ENCODE peak calls at places on chromosomes 5 and 9, in nine cellular contexts. One of them, this sample, is unnamed.

GRCh38 chr5:78627175-78627574 is 21.4 kb downstream of the LHFPL2 start:
- DNase-seq in Right ventricle myocardium superior: no peak
- DNase-seq in amygdala: no peak
- DNase-seq in NCI-H345: no peak
- DNase-seq in GM20000: no peak
- DNase-seq in NCI-H774: no peak
- DNase-seq in activated T-helper 1 cell treated with anti-CD3 and anti-CD28 coated beads, Interleukin-2, amount 50 U/mL, for 16 hours: no peak
- DNase-seq in glomerular endothelial cell: no peak
- DNase-seq in GM12865: no peak
- DNase-seq in this sample: peak

GRCh38 chr5:17224858-17225436 is 7.5 kb downstream of the BASP1 start:
- DNase-seq in Right ventricle myocardium superior: no peak
- DNase-seq in amygdala: no peak
- DNase-seq in NCI-H345: no peak
- DNase-seq in GM20000: peak
- DNase-seq in NCI-H774: no peak
- DNase-seq in activated T-helper 1 cell treated with anti-CD3 and anti-CD28 coated beads, Interleukin-2, amount 50 U/mL, for 16 hours: no peak
- DNase-seq in glomerular endothelial cell: no peak
- DNase-seq in GM12865: peak
- DNase-seq in this sample: peak

GRCh38 chr5:59616413-59616812 is 277.1 kb downstream of the PDE4D start:
- DNase-seq in Right ventricle myocardium superior: no peak
- DNase-seq in amygdala: no peak
- DNase-seq in NCI-H345: no peak
- DNase-seq in GM20000: no peak
- DNase-seq in NCI-H774: no peak
- DNase-seq in activated T-helper 1 cell treated with anti-CD3 and anti-CD28 coated beads, Interleukin-2, amount 50 U/mL, for 16 hours: no peak
- DNase-seq in glomerular endothelial cell: no peak
- DNase-seq in GM12865: no peak
- DNase-seq in this sample: no peak

GRCh38 chr5:83608122-83608521 is 112.5 kb downstream of the HAPLN1 start:
- DNase-seq in Right ventricle myocardium superior: no peak
- DNase-seq in amygdala: peak
- DNase-seq in NCI-H345: peak
- DNase-seq in GM20000: peak
- DNase-seq in NCI-H774: peak
- DNase-seq in activated T-helper 1 cell treated with anti-CD3 and anti-CD28 coated beads, Interleukin-2, amount 50 U/mL, for 16 hours: no peak
- DNase-seq in glomerular endothelial cell: no peak
- DNase-seq in GM12865: peak
- DNase-seq in this sample: peak

GRCh38 chr9:127520941-127521918 is 69.9 kb downstream of the LRSAM1 start:
- DNase-seq in Right ventricle myocardium superior: no peak
- DNase-seq in amygdala: no peak
- DNase-seq in NCI-H345: no peak
- DNase-seq in GM20000: no peak
- DNase-seq in NCI-H774: no peak
- DNase-seq in activated T-helper 1 cell treated with anti-CD3 and anti-CD28 coated beads, Interleukin-2, amount 50 U/mL, for 16 hours: no peak
- DNase-seq in glomerular endothelial cell: peak
- DNase-seq in GM12865: no peak
- DNase-seq in this sample: peak

GRCh38 chr5:77679791-77680190 is 41.3 kb upstream of the OTP start:
- DNase-seq in Right ventricle myocardium superior: no peak
- DNase-seq in amygdala: no peak
- DNase-seq in NCI-H345: no peak
- DNase-seq in GM20000: no peak
- DNase-seq in NCI-H774: no peak
- DNase-seq in activated T-helper 1 cell treated with anti-CD3 and anti-CD28 coated beads, Interleukin-2, amount 50 U/mL, for 16 hours: no peak
- DNase-seq in glomerular endothelial cell: no peak
- DNase-seq in GM12865: no peak
- DNase-seq in this sample: peak

GRCh38 chr5:68383888-68384310 is 168.3 kb downstream of the PIK3R1 start:
- DNase-seq in Right ventricle myocardium superior: no peak
- DNase-seq in amygdala: no peak
- DNase-seq in NCI-H345: no peak
- DNase-seq in GM20000: no peak
- DNase-seq in NCI-H774: no peak
- DNase-seq in activated T-helper 1 cell treated with anti-CD3 and anti-CD28 coated beads, Interleukin-2, amount 50 U/mL, for 16 hours: no peak
- DNase-seq in glomerular endothelial cell: no peak
- DNase-seq in GM12865: no peak
- DNase-seq in this sample: no peak

GRCh38 chr5:156681276-156681675 is 168.8 kb upstream of the PPP1R2B start:
- DNase-seq in Right ventricle myocardium superior: no peak
- DNase-seq in amygdala: no peak
- DNase-seq in NCI-H345: no peak
- DNase-seq in GM20000: no peak
- DNase-seq in NCI-H774: no peak
- DNase-seq in activated T-helper 1 cell treated with anti-CD3 and anti-CD28 coated beads, Interleukin-2, amount 50 U/mL, for 16 hours: no peak
- DNase-seq in glomerular endothelial cell: no peak
- DNase-seq in GM12865: no peak
- DNase-seq in this sample: peak

GRCh38 chr5:45336464-45336863 is 359.7 kb downstream of the HCN1 start:
- DNase-seq in Right ventricle myocardium superior: no peak
- DNase-seq in amygdala: no peak
- DNase-seq in NCI-H345: no peak
- DNase-seq in GM20000: no peak
- DNase-seq in NCI-H774: no peak
- DNase-seq in activated T-helper 1 cell treated with anti-CD3 and anti-CD28 coated beads, Interleukin-2, amount 50 U/mL, for 16 hours: no peak
- DNase-seq in glomerular endothelial cell: no peak
- DNase-seq in GM12865: no peak
- DNase-seq in this sample: no peak

GRCh38 chr9:116074658-116075057 is 78.9 kb upstream of the PAPPA start:
- DNase-seq in Right ventricle myocardium superior: no peak
- DNase-seq in amygdala: no peak
- DNase-seq in NCI-H345: no peak
- DNase-seq in GM20000: no peak
- DNase-seq in NCI-H774: no peak
- DNase-seq in activated T-helper 1 cell treated with anti-CD3 and anti-CD28 coated beads, Interleukin-2, amount 50 U/mL, for 16 hours: no peak
- DNase-seq in glomerular endothelial cell: no peak
- DNase-seq in GM12865: no peak
- DNase-seq in this sample: peak